ENCODE peak calls at places on chromosome 20, in eight cellular contexts. O, X, U, N, Q, A, G and S are unnamed samples.

GRCh38 chr20:50359607-50360217 is 150.5 kb upstream of the PTPN1 start:
- DNase-seq in O (no peak), X (no peak), U (no peak), N (no peak), Q (no peak), A (no peak), G (no peak), S (no peak)

GRCh38 chr20:25525857-25526256 is 59.5 kb downstream of the NINL start:
- DNase-seq in O (no peak), X (no peak), U (no peak), N (no peak), Q (no peak), A (no peak), G (no peak), S (no peak)

GRCh38 chr20:25277941-25278521 is 30.1 kb downstream of the PYGB start:
- DNase-seq in O (no peak), X (no peak), U (no peak), N (no peak), Q (peak; percentile 14), A (no peak), G (no peak), S (no peak)

GRCh38 chr20:10805764-10806163 is 132.0 kb upstream of the JAG1 start:
- DNase-seq in O (peak; percentile 4), X (no peak), U (no peak), N (no peak), Q (no peak), A (no peak), G (no peak), S (no peak)

GRCh38 chr20:64212750-64213149 is 42.8 kb upstream of the PCMTD2 start:
- DNase-seq in O (peak; percentile 20), X (no peak), U (no peak), N (no peak), Q (peak; percentile 71), A (no peak), G (no peak), S (no peak)

GRCh38 chr20:48259456-48259855 is 474.2 kb upstream of the SULF2 start:
- DNase-seq in O (no peak), X (no peak), U (no peak), N (no peak), Q (no peak), A (no peak), G (no peak), S (no peak)

GRCh38 chr20:47736570-47737152 is 48.6 kb downstream of the SULF2 start:
- DNase-seq in O (no peak), X (no peak), U (no peak), N (no peak), Q (no peak), A (no peak), G (no peak), S (no peak)

GRCh38 chr20:40843251-40843650 is 154.2 kb upstream of the MAFB start:
- DNase-seq in O (no peak), X (no peak), U (no peak), N (no peak), Q (no peak), A (no peak), G (no peak), S (no peak)

GRCh38 chr20:44142416-44142815 is 44.6 kb downstream of the JPH2 start:
- DNase-seq in O (no peak), X (no peak), U (no peak), N (no peak), Q (no peak), A (no peak), G (no peak), S (no peak)

GRCh38 chr20:63708301-63709148 is 686 bp downstream of the ZGPAT start:
- DNase-seq in O (peak; percentile 32), X (peak; percentile 55), U (no peak), N (no peak), Q (no peak), A (no peak), G (no peak), S (no peak)

GRCh38 chr20:17912916-17913315 is 55.7 kb downstream of the SNX5 start:
- DNase-seq in O (no peak), X (no peak), U (no peak), N (no peak), Q (no peak), A (no peak), G (no peak), S (no peak)

GRCh38 chr20:39395478-39396291 is 433.5 kb downstream of the DHX35 start:
- DNase-seq in O (no peak), X (no peak), U (no peak), N (no peak), Q (no peak), A (no peak), G (no peak), S (no peak)

GRCh38 chr20:37267684-37268313 is 6.2 kb upstream of the GHRH start:
- DNase-seq in O (no peak), X (no peak), U (no peak), N (peak; percentile 61), Q (no peak), A (no peak), G (no peak), S (no peak)

GRCh38 chr20:58196402-58197184 is 31.9 kb downstream of the ANKRD60 start:
- DNase-seq in O (no peak), X (no peak), U (no peak), N (no peak), Q (no peak), A (no peak), G (no peak), S (no peak)

GRCh38 chr20:41510847-41511453 is 107.2 kb downstream of the CHD6 start:
- DNase-seq in O (no peak), X (no peak), U (no peak), N (no peak), Q (no peak), A (no peak), G (no peak), S (no peak)

GRCh38 chr20:40813213-40813510 is 124.1 kb upstream of the MAFB start:
- DNase-seq in O (no peak), X (no peak), U (no peak), N (no peak), Q (no peak), A (no peak), G (no peak), S (no peak)

GRCh38 chr20:24100370-24101011 is 111.9 kb upstream of the GGTLC1 start:
- DNase-seq in O (peak; percentile 84), X (peak; percentile 68), U (peak; percentile 34), N (peak; percentile 35), Q (peak; percentile 28), A (peak; percentile 31), G (peak; percentile 22), S (peak; percentile 17)